ENCODE peak calls at places on chromosomes 12 and 14, in four cellular contexts. O is lower leg skin, U is OCI-LY7, X is body of pancreas. Y is an unnamed sample.

GRCh38 chr14:37045340-37046061 is 126.9 kb downstream of the SLC25A21 start:
- DNase-seq in O (no peak), U (no peak), X (no peak), Y (no peak)

GRCh38 chr12:105261010-105261409 is 25.0 kb upstream of the APPL2 start:
- DNase-seq in O (no peak), U (peak; percentile 63), X (no peak), Y (no peak)

GRCh38 chr12:97535582-97535981 is 73.0 kb downstream of the RMST start:
- DNase-seq in O (no peak), U (no peak), X (no peak), Y (no peak)

GRCh38 chr14:96635850-96636249 is 133.7 kb downstream of the PAPOLA start:
- DNase-seq in O (peak; percentile 75), U (no peak), X (no peak), Y (no peak)

GRCh38 chr12:32312049-32312670 is 87.2 kb upstream of the FGD4 start:
- DNase-seq in O (no peak), U (peak; percentile 82), X (no peak), Y (no peak)

GRCh38 chr12:119940881-119941280 is 48.2 kb upstream of the BICDL1 start:
- DNase-seq in O (no peak), U (no peak), X (no peak), Y (no peak)

GRCh38 chr12:57128519-57129247 is 400 bp downstream of the LRP1 start:
- DNase-seq in O (no peak), U (no peak), X (no peak), Y (no peak)

GRCh38 chr14:74392616-74393570 is 33.1 kb downstream of the SYNDIG1L start:
- DNase-seq in O (no peak), U (no peak), X (no peak), Y (no peak)

GRCh38 chr12:122190842-122191668 is 8.1 kb downstream of the LRRC43 start:
- DNase-seq in O (no peak), U (peak; percentile 79), X (peak; percentile 75), Y (no peak)

GRCh38 chr12:29460082-29460481 is 37.4 kb downstream of the OVCH1 start:
- DNase-seq in O (no peak), U (no peak), X (no peak), Y (no peak)

GRCh38 chr12:5456025-5456424 is 24.1 kb downstream of the NTF3 start:
- DNase-seq in O (no peak), U (no peak), X (no peak), Y (no peak)

GRCh38 chr12:131981388-131981787 is 31.6 kb downstream of the EP400 start:
- DNase-seq in O (peak; percentile 54), U (no peak), X (no peak), Y (no peak)

GRCh38 chr14:93113678-93114067 is 2.1 kb downstream of the ITPK1 start:
- DNase-seq in O (no peak), U (no peak), X (no peak), Y (no peak)

GRCh38 chr12:53725824-53726223 is 1.4 kb downstream of the CALCOCO1 start:
- DNase-seq in O (no peak), U (no peak), X (no peak), Y (no peak)

GRCh38 chr12:48954061-48954460 is 3.2 kb downstream of the ARF3 start:
- DNase-seq in O (no peak), U (no peak), X (no peak), Y (no peak)

GRCh38 chr12:48958049-48958388 is 732 bp upstream of the ARF3 start:
- DNase-seq in O (no peak), U (peak; percentile 51), X (no peak), Y (no peak)

GRCh38 chr12:48954781-48955501 is 2.3 kb downstream of the ARF3 start:
- DNase-seq in O (no peak), U (no peak), X (no peak), Y (no peak)

GRCh38 chr12:48956279-48957140 is 777 bp downstream of the ARF3 start:
- DNase-seq in O (peak; percentile 96), U (peak; percentile 48), X (peak; percentile 60), Y (peak; percentile 68)

DNA sequence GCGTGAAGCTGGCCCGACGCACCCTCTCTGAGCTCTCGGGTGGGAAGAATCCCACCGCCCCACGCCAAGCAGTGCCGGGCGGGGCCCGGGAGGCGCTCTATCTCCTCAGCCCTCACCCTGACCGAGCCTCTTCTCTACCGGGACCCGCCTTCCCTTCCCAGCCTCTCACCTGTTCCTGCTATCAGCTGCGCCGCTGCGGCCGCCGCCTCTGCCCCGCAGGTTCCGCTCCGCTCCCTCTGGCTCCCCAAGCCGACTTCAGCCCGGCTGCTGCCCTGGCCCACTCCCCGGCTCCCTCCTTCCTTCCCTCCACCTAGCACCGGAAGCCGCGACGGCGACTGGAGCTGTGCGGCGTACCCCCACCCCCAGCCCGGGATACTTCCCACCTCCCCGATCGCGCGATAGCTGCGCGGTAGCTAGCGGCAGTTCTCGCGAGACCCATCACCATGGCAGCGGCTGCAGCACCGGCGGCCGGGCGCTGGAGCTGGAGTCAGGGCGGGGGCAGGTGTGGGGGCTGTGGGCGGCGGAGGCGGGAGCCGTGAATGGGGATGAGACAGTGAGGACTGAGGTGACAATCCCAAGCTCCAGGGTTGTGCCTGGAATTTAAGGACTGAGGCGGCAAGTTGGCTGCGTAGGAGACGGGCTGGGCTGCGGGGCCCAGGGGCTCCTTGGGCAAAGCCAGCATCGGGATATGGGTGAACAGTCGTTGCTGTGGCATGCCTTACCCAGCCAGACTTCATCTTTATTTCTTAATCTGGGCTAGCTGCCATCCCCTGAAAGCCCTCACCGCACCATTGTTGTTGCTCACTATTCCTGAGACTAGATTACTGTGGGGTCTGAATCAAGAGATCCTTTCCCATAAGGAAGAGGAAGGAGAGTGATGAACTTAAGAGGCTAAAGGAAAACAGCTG is at the start of gene ARF3:
- DNase-seq in O (peak; percentile 98), U (peak; percentile 97), X (peak; percentile 96), Y (peak; percentile 97)
- TF ChIP-seq CTCF in O (no peak), U (peak; percentile 21), X (no peak), Y (no peak)

DNA sequence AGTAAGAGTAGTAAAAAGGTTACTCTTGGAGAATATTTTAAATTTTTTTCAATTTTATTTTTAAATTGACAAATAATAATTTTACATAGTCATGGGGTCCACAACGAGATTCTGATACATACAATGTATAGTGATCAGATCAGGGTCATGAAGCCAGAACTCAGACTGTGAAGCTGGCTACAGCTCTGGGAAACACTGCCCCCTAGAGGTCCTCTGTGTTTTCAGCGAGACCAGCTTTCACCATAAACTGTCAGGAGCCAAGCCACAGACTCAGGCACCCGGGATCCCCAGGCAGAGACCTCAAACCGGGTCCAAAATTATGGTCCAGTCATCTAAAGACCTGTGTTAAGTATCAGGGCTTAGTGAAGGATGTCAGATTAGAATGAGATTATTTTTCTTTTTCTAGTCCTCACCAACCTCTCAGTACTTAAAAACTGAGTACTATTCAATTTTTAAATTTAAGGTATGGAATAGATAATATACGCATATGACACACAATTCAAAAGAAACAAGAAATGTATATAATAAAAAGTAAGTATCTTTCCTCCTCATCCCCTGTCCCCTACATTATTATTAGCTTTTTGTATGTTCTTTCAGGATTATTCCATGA is 397.1 kb downstream of the MDGA2 start:
- DNase-seq in O (no peak), U (peak; percentile 50), X (peak; percentile 36), Y (no peak)
- TF ChIP-seq CTCF in O (no peak), U (peak; percentile 84), X (peak; percentile 49), Y (no peak)

GRCh38 chr12:41663487-41664258 is 475.6 kb downstream of the PDZRN4 start:
- DNase-seq in O (no peak), U (peak; percentile 12), X (no peak), Y (no peak)
- TF ChIP-seq CTCF in O (no peak), U (peak; percentile 67), X (peak; percentile 15), Y (no peak)

GRCh38 chr14:76947078-76947837 is 81.2 kb downstream of the IRF2BPL start:
- DNase-seq in O (peak; percentile 97), U (peak; percentile 80), X (peak; percentile 96), Y (peak; percentile 44)
- TF ChIP-seq CTCF in O (no peak), U (peak; percentile 62), X (peak; percentile 52), Y (no peak)

DNA sequence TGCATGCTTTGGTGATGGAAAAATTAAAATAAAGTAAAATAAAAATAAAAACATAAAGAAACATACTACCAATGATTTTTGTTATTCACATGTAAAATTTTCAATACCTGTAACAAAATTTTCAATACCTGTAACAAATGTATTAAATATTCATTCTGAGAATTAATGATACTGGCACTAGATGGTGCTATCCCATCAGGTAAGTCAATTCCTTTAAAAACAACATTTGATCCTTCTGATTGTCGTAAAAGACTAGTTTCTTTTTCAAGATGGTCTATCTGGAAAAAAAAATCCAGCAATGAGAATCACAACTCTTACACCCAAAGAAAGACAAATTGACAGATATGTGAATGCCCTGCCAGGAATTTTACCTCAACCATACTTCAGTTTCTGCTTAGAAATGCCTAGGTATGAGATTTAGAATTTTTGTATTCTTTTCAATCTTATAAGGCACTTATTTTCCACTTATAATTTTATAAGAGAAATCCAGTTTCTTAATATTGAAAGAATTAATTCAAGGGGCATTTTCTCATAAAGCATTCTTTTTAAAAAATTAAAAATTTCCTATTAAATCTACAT is 30.7 kb downstream of the CEP290 start:
- DNase-seq in O (no peak), U (peak; percentile 36), X (no peak), Y (no peak)
- TF ChIP-seq CTCF in O (no peak), U (peak; percentile 81), X (peak; percentile 54), Y (no peak)

Y was measured in omental fat pad.